ENCODE peak calls at places on chromosome 6, in ten cellular contexts. Q is IMR-90; I is HFF-Myc; S is breast epithelium; O is SJSA1; A is epithelial cell of esophagus; T is skeletal muscle cell; X is fibroblast of pulmonary artery; U is CD8-positive, alpha-beta memory T cell; H is cardiac fibroblast. C is an unnamed sample.

GRCh38 chr6:89989742-89990141 is 95.5 kb downstream of the GJA10 start:
- DNase-seq in Q (peak; percentile 94), I (no peak), S (no peak), O (peak; percentile 69), A (no peak), T (peak; percentile 77), X (peak; percentile 73), U (no peak), H (peak; percentile 51), C (peak; percentile 81)

GRCh38 chr6:170117111-170117972 is 173.5 kb downstream of the DLL1 start:
- DNase-seq in Q (no peak), I (no peak), S (peak; percentile 28), O (peak; percentile 35), A (no peak), T (no peak), X (no peak), U (no peak), H (no peak), C (no peak)

GRCh38 chr6:33746651-33747100 is at the start of gene IP6K3:
- DNase-seq in Q (no peak), I (no peak), S (no peak), O (peak; percentile 55), A (no peak), T (no peak), X (no peak), U (no peak), H (no peak), C (no peak)

GRCh38 chr6:105879902-105880547 is 206.1 kb upstream of the PRDM1 start:
- DNase-seq in Q (no peak), I (no peak), S (no peak), O (no peak), A (no peak), T (no peak), X (no peak), U (no peak), H (no peak), C (no peak)

GRCh38 chr6:125508793-125509192 is 207.0 kb upstream of the HDDC2 start:
- DNase-seq in Q (no peak), I (no peak), S (no peak), O (no peak), A (no peak), T (no peak), X (no peak), U (no peak), H (no peak), C (no peak)

GRCh38 chr6:4179960-4180652 is 44.7 kb upstream of the ECI2 start:
- DNase-seq in Q (peak; percentile 15), I (no peak), S (no peak), O (no peak), A (no peak), T (no peak), X (no peak), U (no peak), H (peak; percentile 4), C (no peak)

GRCh38 chr6:112214749-112215269 is 39.6 kb downstream of the LAMA4 start:
- DNase-seq in Q (peak; percentile 3), I (no peak), S (no peak), O (no peak), A (no peak), T (no peak), X (peak; percentile 75), U (no peak), H (peak; percentile 59), C (no peak)

GRCh38 chr6:32879691-32880090 is 25.7 kb downstream of the PSMB9 start:
- DNase-seq in Q (no peak), I (no peak), S (no peak), O (no peak), A (no peak), T (no peak), X (no peak), U (no peak), H (no peak), C (no peak)

GRCh38 chr6:10410214-10410873 is 4.5 kb downstream of the TFAP2A start:
- DNase-seq in Q (no peak), I (no peak), S (no peak), O (peak; percentile 45), A (no peak), T (no peak), X (no peak), U (no peak), H (no peak), C (no peak)

GRCh38 chr6:10411915-10412164 is 3.0 kb downstream of the TFAP2A start:
- DNase-seq in Q (no peak), I (no peak), S (no peak), O (no peak), A (no peak), T (no peak), X (no peak), U (no peak), H (no peak), C (no peak)

GRCh38 chr6:10409160-10409765 is 5.6 kb downstream of the TFAP2A start:
- DNase-seq in Q (no peak), I (no peak), S (no peak), O (no peak), A (no peak), T (no peak), X (no peak), U (no peak), H (no peak), C (no peak)

GRCh38 chr6:10411131-10411914 is 3.6 kb downstream of the TFAP2A start:
- DNase-seq in Q (no peak), I (no peak), S (no peak), O (no peak), A (no peak), T (no peak), X (no peak), U (no peak), H (no peak), C (no peak)

GRCh38 chr6:10409766-10410209 is 5.1 kb downstream of the TFAP2A start:
- DNase-seq in Q (no peak), I (no peak), S (no peak), O (peak; percentile 47), A (no peak), T (no peak), X (no peak), U (no peak), H (no peak), C (no peak)
- H3K4me3 ChIP-seq in Q (peak overlapping the region; percentile 28), I (peak overlapping the region; percentile 83), S (no peak overlapping the region), O (peak overlapping the region; percentile 96), A (peak overlapping the region; percentile 84), T (no peak overlapping the region), X (peak overlapping the region; percentile 72), U (no peak overlapping the region), H (no peak overlapping the region), C (peak overlapping the region; percentile 66)

GRCh38 chr6:88380618-88381288 is 214.6 kb upstream of the CNR1 start:
- DNase-seq in Q (no peak), I (no peak), S (no peak), O (no peak), A (peak; percentile 48), T (no peak), X (peak; percentile 38), U (no peak), H (peak; percentile 79), C (peak; percentile 57)

GRCh38 chr6:88377976-88378580 is 211.9 kb upstream of the CNR1 start:
- DNase-seq in Q (no peak), I (no peak), S (no peak), O (peak; percentile 52), A (no peak), T (no peak), X (no peak), U (no peak), H (no peak), C (no peak)

GRCh38 chr6:88381289-88381642 is 215.1 kb upstream of the CNR1 start:
- DNase-seq in Q (no peak), I (no peak), S (no peak), O (no peak), A (no peak), T (no peak), X (no peak), U (no peak), H (no peak), C (no peak)

GRCh38 chr6:88378639-88379038 is 212.5 kb upstream of the CNR1 start:
- DNase-seq in Q (no peak), I (no peak), S (no peak), O (no peak), A (no peak), T (no peak), X (no peak), U (no peak), H (no peak), C (no peak)

DNA sequence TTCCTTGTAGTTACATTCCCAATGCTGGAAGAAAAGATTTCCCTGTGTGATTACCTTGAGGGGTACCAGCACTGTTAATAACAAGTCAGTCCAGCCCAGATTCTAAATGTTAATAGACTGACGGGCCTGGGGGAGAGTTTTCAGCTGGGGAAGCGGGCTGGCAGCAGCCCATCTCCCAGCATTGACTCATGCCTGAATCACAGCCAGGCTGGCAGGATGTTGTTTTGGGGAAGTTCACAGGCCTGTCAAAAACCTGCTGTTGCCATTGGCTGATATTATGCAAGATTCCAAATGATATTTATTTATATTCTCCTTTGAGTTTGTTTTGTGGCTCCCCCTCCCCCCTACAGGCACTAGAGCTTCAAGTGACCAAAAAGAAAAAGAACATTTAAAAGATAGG is 213.9 kb upstream of the CNR1 start:
- DNase-seq in Q (peak; percentile 18), I (peak; percentile 19), S (no peak), O (peak; percentile 80), A (peak; percentile 83), T (peak; percentile 73), X (peak; percentile 82), U (no peak), H (peak; percentile 96), C (peak; percentile 90)
- H3K4me3 ChIP-seq in Q (no peak overlapping the region), I (no peak overlapping the region), S (no peak overlapping the region), O (no peak overlapping the region), A (no peak overlapping the region), T (no peak overlapping the region), X (no peak overlapping the region), U (no peak overlapping the region), H (no peak overlapping the region), C (no peak overlapping the region)

GRCh38 chr6:132491881-132492280 is 21.0 kb downstream of the STX7 start:
- DNase-seq in Q (no peak), I (no peak), S (no peak), O (no peak), A (no peak), T (no peak), X (no peak), U (no peak), H (no peak), C (no peak)

GRCh38 chr6:132491303-132491702 is 21.6 kb downstream of the STX7 start:
- DNase-seq in Q (peak; percentile 52), I (no peak), S (no peak), O (no peak), A (peak; percentile 64), T (no peak), X (peak; percentile 61), U (no peak), H (peak; percentile 85), C (peak; percentile 73)

GRCh38 chr6:132490478-132491204 is 22.3 kb downstream of the STX7 start:
- DNase-seq in Q (no peak), I (no peak), S (no peak), O (no peak), A (no peak), T (no peak), X (no peak), U (no peak), H (peak; percentile 14), C (no peak)

GRCh38 chr6:132489376-132489775 is 23.5 kb downstream of the STX7 start:
- DNase-seq in Q (no peak), I (no peak), S (no peak), O (no peak), A (no peak), T (no peak), X (no peak), U (no peak), H (no peak), C (no peak)

DNA sequence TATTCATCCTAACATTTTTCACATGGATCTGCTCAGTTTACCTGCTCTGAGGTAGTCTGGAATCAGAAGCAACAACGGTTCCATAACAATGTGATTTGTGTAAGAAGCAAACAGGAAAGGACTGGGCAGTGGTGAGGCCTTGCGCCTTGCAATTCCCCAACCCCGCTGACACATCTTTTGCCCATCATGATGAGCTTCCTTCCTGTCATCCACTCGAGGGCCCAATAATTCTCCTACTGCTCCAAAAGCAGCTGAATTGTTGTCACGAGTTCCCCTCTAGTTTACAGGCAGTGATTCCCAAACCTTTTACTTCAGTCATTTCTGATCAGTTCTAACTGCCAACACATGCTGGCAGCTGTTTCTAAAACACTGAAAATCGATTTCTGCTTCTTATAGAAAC is 22.9 kb downstream of the STX7 start:
- DNase-seq in Q (no peak), I (no peak), S (no peak), O (no peak), A (no peak), T (no peak), X (peak; percentile 52), U (no peak), H (peak; percentile 69), C (no peak)
- H3K4me3 ChIP-seq in Q (no peak overlapping the region), I (no peak overlapping the region), S (no peak overlapping the region), O (no peak overlapping the region), A (no peak overlapping the region), T (no peak overlapping the region), X (no peak overlapping the region), U (no peak overlapping the region), H (no peak overlapping the region), C (no peak overlapping the region)

DNA sequence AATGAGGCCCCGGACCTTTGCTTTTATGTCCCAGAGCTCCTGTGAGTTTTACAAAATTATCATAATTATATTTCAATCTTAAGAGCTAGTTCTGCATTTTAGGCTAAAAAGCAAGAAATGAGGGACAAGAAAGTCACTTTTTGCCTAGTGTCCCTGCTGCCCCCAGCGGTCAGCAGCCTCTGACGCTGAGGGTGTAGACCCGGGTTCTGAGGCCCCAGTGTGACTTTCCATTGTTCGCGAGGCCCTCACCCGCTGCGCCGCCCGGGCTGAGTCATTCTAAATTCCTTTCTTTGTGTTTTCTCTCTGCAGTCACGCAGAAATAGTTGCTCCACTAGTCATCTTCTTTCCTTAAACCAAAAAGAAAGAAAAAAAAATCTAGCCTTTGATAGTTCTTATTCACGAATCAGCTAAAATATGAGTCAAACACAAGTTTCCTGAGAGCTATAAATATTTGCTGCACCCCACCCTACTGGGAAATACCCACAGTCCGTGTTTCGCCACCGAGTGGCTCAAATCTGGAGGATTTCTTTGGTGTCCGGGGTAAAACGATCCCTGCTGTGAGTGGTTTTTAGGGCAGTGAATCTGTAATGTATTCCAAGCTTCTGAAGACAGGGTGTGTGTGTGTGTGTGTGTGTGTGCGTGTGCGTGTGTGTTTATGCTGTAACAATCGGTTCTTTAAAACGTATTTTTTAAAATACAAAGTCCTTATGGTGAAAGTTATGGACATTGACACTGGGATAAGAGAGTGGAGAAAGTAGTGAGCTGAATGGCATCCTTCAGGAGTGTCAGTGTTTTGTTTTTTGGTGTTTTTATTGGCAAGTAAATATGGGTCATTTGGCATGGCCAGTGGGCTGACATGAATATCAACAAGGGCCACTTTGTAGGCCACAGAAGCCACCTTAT is 59.7 kb upstream of the EEF1A1 start:
- DNase-seq in Q (peak; percentile 98), I (peak; percentile 79), S (peak; percentile 83), O (peak; percentile 97), A (peak; percentile 94), T (peak; percentile 94), X (peak; percentile 98), U (peak; percentile 17), H (peak; percentile 99), C (peak; percentile 97)
- H3K4me3 ChIP-seq in Q (peak overlapping the region; percentile 36), I (peak overlapping the region; percentile 41), S (peak overlapping the region; percentile 9), O (peak overlapping the region; percentile 25), A (peak overlapping the region; percentile 48), T (peak overlapping the region; percentile 27), X (peak overlapping the region; percentile 32), U (peak overlapping the region; percentile 33), H (peak overlapping the region; percentile 21), C (peak overlapping the region; percentile 39)

C was measured in brain microvascular endothelial cell.